ENCODE peak calls at places on chromosome X, in five cellular contexts. One of them, this sample, is unnamed.

GRCh38 chrX:71017396-71017939 is 50.7 kb downstream of the SNX12 start:
- DNase-seq in trophoblast cell: peak
- DNase-seq in Jurkat, Clone E6-1: no peak
- DNase-seq in mucosa of descending colon: no peak
- DNase-seq in NB4: no peak
- DNase-seq in this sample: no peak

GRCh38 chrX:33726281-33727160 is 405.6 kb downstream of the FAM47A start:
- DNase-seq in mucosa of descending colon: no peak
- DNase-seq in trophoblast cell: no peak
- DNase-seq in Jurkat, Clone E6-1: no peak
- DNase-seq in NB4: no peak
- DNase-seq in this sample: no peak

GRCh38 chrX:2652106-2652505 is 39.0 kb upstream of the CD99 start:
- DNase-seq in mucosa of descending colon: no peak
- DNase-seq in trophoblast cell: no peak
- DNase-seq in NB4: no peak
- DNase-seq in Jurkat, Clone E6-1: peak
- DNase-seq in this sample: no peak

GRCh38 chrX:153499258-153499657 is 4.5 kb downstream of the BGN start:
- DNase-seq in mucosa of descending colon: no peak
- DNase-seq in trophoblast cell: no peak
- DNase-seq in NB4: no peak
- DNase-seq in Jurkat, Clone E6-1: no peak
- DNase-seq in this sample: no peak

GRCh38 chrX:118520206-118520857 is 24.7 kb downstream of the DOCK11 start:
- DNase-seq in Jurkat, Clone E6-1: no peak
- DNase-seq in NB4: no peak
- DNase-seq in mucosa of descending colon: no peak
- DNase-seq in trophoblast cell: peak
- DNase-seq in this sample: peak

GRCh38 chrX:42149281-42149680 is 225.9 kb upstream of the CASK start:
- DNase-seq in mucosa of descending colon: no peak
- DNase-seq in NB4: no peak
- DNase-seq in Jurkat, Clone E6-1: no peak
- DNase-seq in trophoblast cell: no peak
- DNase-seq in this sample: no peak

GRCh38 chrX:18995216-18995615 is 11.3 kb upstream of the PHKA2 start:
- DNase-seq in NB4: no peak
- DNase-seq in mucosa of descending colon: no peak
- DNase-seq in trophoblast cell: peak
- DNase-seq in Jurkat, Clone E6-1: no peak
- DNase-seq in this sample: peak

GRCh38 chrX:132634521-132634920 is 145.7 kb upstream of the MBNL3 start:
- DNase-seq in Jurkat, Clone E6-1: no peak
- DNase-seq in NB4: no peak
- DNase-seq in trophoblast cell: no peak
- DNase-seq in mucosa of descending colon: no peak
- DNase-seq in this sample: no peak

GRCh38 chrX:3230496-3230895 is 116.0 kb downstream of the MXRA5 start:
- DNase-seq in mucosa of descending colon: no peak
- DNase-seq in NB4: no peak
- DNase-seq in Jurkat, Clone E6-1: no peak
- DNase-seq in trophoblast cell: no peak
- DNase-seq in this sample: no peak

GRCh38 chrX:150572206-150572605 is 3.8 kb downstream of the MTM1 start:
- DNase-seq in NB4: no peak
- DNase-seq in trophoblast cell: peak
- DNase-seq in Jurkat, Clone E6-1: no peak
- DNase-seq in mucosa of descending colon: no peak
- DNase-seq in this sample: no peak

GRCh38 chrX:150575415-150575814 is 7.0 kb downstream of the MTM1 start:
- DNase-seq in Jurkat, Clone E6-1: no peak
- DNase-seq in NB4: no peak
- DNase-seq in trophoblast cell: peak
- DNase-seq in mucosa of descending colon: no peak
- DNase-seq in this sample: peak

GRCh38 chrX:150577174-150577573 is 8.8 kb downstream of the MTM1 start:
- DNase-seq in trophoblast cell: no peak
- DNase-seq in NB4: no peak
- DNase-seq in Jurkat, Clone E6-1: no peak
- DNase-seq in mucosa of descending colon: no peak
- DNase-seq in this sample: no peak

GRCh38 chrX:150573702-150574101 is 5.3 kb downstream of the MTM1 start:
- DNase-seq in trophoblast cell: no peak
- DNase-seq in mucosa of descending colon: no peak
- DNase-seq in NB4: no peak
- DNase-seq in Jurkat, Clone E6-1: no peak
- DNase-seq in this sample: no peak

GRCh38 chrX:150574824-150575409 is 6.5 kb downstream of the MTM1 start:
- DNase-seq in NB4: no peak
- DNase-seq in trophoblast cell: no peak
- DNase-seq in Jurkat, Clone E6-1: no peak
- DNase-seq in mucosa of descending colon: no peak
- DNase-seq in this sample: no peak
- H3K4me3 ChIP-seq in NB4: no peak
- H3K4me3 ChIP-seq in trophoblast cell: no peak
- H3K4me3 ChIP-seq in Jurkat, Clone E6-1: no peak
- H3K4me3 ChIP-seq in mucosa of descending colon: no peak
- H3K4me3 ChIP-seq in this sample: no peak

GRCh38 chrX:155637714-155638113 is 25.0 kb upstream of the TMLHE start:
- DNase-seq in Jurkat, Clone E6-1: no peak
- DNase-seq in trophoblast cell: no peak
- DNase-seq in mucosa of descending colon: no peak
- DNase-seq in NB4: no peak
- DNase-seq in this sample: no peak

GRCh38 chrX:155632424-155633100 is 19.8 kb upstream of the TMLHE start:
- DNase-seq in mucosa of descending colon: no peak
- DNase-seq in Jurkat, Clone E6-1: no peak
- DNase-seq in trophoblast cell: peak
- DNase-seq in NB4: peak
- DNase-seq in this sample: no peak
- H3K4me3 ChIP-seq in mucosa of descending colon: no peak
- H3K4me3 ChIP-seq in Jurkat, Clone E6-1: no peak
- H3K4me3 ChIP-seq in trophoblast cell: no peak
- H3K4me3 ChIP-seq in NB4: no peak
- H3K4me3 ChIP-seq in this sample: no peak

GRCh38 chrX:48683411-48683982 is at the start of gene WAS:
- DNase-seq in trophoblast cell: no peak
- DNase-seq in Jurkat, Clone E6-1: peak
- DNase-seq in mucosa of descending colon: no peak
- DNase-seq in NB4: peak
- DNase-seq in this sample: no peak

GRCh38 chrX:48688531-48689142 is 5.0 kb downstream of the WAS start:
- DNase-seq in NB4: no peak
- DNase-seq in trophoblast cell: no peak
- DNase-seq in Jurkat, Clone E6-1: no peak
- DNase-seq in mucosa of descending colon: no peak
- DNase-seq in this sample: no peak

GRCh38 chrX:48681539-48682183 is 1.9 kb upstream of the WAS start:
- DNase-seq in mucosa of descending colon: no peak
- DNase-seq in NB4: no peak
- DNase-seq in Jurkat, Clone E6-1: no peak
- DNase-seq in trophoblast cell: no peak
- DNase-seq in this sample: no peak

GRCh38 chrX:48685416-48685815 is 1.8 kb downstream of the WAS start:
- DNase-seq in trophoblast cell: no peak
- DNase-seq in NB4: no peak
- DNase-seq in mucosa of descending colon: no peak
- DNase-seq in Jurkat, Clone E6-1: no peak
- DNase-seq in this sample: no peak

GRCh38 chrX:48684134-48684533 is 535 bp downstream of the WAS start:
- DNase-seq in mucosa of descending colon: no peak
- DNase-seq in Jurkat, Clone E6-1: no peak
- DNase-seq in trophoblast cell: no peak
- DNase-seq in NB4: no peak
- DNase-seq in this sample: no peak
- H3K4me3 ChIP-seq in mucosa of descending colon: no peak
- H3K4me3 ChIP-seq in Jurkat, Clone E6-1: peak
- H3K4me3 ChIP-seq in trophoblast cell: no peak
- H3K4me3 ChIP-seq in NB4: peak
- H3K4me3 ChIP-seq in this sample: no peak

GRCh38 chrX:10099411-10099810 is 57.4 kb upstream of the CLCN4 start:
- DNase-seq in NB4: no peak
- DNase-seq in mucosa of descending colon: no peak
- DNase-seq in trophoblast cell: no peak
- DNase-seq in Jurkat, Clone E6-1: no peak
- DNase-seq in this sample: no peak
- H3K4me3 ChIP-seq in NB4: no peak
- H3K4me3 ChIP-seq in mucosa of descending colon: no peak
- H3K4me3 ChIP-seq in trophoblast cell: no peak
- H3K4me3 ChIP-seq in Jurkat, Clone E6-1: no peak
- H3K4me3 ChIP-seq in this sample: no peak

GRCh38 chrX:139298437-139298836 is 232.1 kb upstream of the F9 start:
- DNase-seq in NB4: no peak
- DNase-seq in Jurkat, Clone E6-1: no peak
- DNase-seq in trophoblast cell: no peak
- DNase-seq in mucosa of descending colon: no peak
- DNase-seq in this sample: no peak
- H3K4me3 ChIP-seq in NB4: no peak
- H3K4me3 ChIP-seq in Jurkat, Clone E6-1: no peak
- H3K4me3 ChIP-seq in trophoblast cell: no peak
- H3K4me3 ChIP-seq in mucosa of descending colon: no peak
- H3K4me3 ChIP-seq in this sample: no peak

DNA sequence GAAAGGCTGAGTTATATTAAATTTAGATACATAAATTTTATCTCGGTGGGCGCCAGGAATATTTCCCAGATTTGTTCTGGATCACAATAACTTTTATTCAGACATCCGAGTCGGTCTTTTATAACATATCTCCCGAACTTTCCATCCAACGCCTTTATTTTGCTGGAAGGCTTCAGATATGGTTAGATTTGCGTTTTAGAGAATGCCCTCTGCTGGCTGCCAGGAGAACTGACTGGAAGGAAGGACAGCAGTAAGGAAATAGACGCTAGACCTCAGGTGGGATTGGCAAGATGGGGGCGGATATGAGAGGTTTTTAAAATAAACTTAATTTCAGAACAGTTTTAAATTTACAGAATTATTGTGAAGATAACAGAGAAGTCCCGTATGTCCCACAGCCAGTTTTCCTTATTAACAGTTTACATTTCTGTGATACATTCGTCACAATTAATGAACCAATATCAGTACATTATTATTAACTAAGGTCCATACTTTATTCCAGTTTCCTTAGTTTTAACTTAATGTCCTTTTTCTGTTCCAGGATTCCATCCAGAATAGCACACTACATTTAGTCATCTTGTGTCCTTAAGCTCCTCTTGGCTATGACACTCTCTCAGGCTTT is 4.6 kb upstream of the KANTR start:
- DNase-seq in mucosa of descending colon: no peak
- DNase-seq in Jurkat, Clone E6-1: no peak
- DNase-seq in trophoblast cell: peak
- DNase-seq in NB4: peak
- DNase-seq in this sample: peak
- H3K4me3 ChIP-seq in mucosa of descending colon: no peak
- H3K4me3 ChIP-seq in Jurkat, Clone E6-1: no peak
- H3K4me3 ChIP-seq in trophoblast cell: no peak
- H3K4me3 ChIP-seq in NB4: no peak
- H3K4me3 ChIP-seq in this sample: peak

DNA sequence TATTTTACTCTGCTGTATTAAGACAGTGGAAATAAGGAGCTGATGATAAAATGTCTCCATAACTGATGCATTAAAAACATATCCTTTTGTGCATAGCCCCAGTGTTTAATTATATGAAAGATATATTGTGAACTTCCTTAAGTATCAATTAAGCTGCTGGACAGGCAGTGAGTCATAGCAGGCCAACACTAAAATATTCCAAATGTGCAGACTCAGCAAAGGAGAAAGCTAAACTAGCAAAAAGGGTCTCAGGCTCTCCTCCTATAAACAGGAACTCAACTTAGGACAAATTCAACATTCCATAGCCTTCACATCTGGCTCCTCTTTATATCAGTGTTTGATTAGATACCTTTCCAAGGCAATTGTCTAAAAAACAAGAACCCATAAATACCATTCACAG is 15.6 kb downstream of the TNMD start:
- DNase-seq in mucosa of descending colon: no peak
- DNase-seq in NB4: no peak
- DNase-seq in Jurkat, Clone E6-1: no peak
- DNase-seq in trophoblast cell: no peak
- DNase-seq in this sample: no peak
- H3K4me3 ChIP-seq in mucosa of descending colon: no peak
- H3K4me3 ChIP-seq in NB4: no peak
- H3K4me3 ChIP-seq in Jurkat, Clone E6-1: no peak
- H3K4me3 ChIP-seq in trophoblast cell: no peak
- H3K4me3 ChIP-seq in this sample: no peak

GRCh38 chrX:20128678-20129077 is 12.0 kb upstream of the MAP7D2 start:
- DNase-seq in NB4: no peak
- DNase-seq in mucosa of descending colon: no peak
- DNase-seq in Jurkat, Clone E6-1: no peak
- DNase-seq in trophoblast cell: no peak
- DNase-seq in this sample: peak
- H3K4me3 ChIP-seq in NB4: no peak
- H3K4me3 ChIP-seq in mucosa of descending colon: no peak
- H3K4me3 ChIP-seq in Jurkat, Clone E6-1: no peak
- H3K4me3 ChIP-seq in trophoblast cell: no peak
- H3K4me3 ChIP-seq in this sample: no peak